ENCODE peak calls at places on chromosome 15, in six cellular contexts. G is pancreas, X is RWPE1, Q is right cardiac atrium, B is heart left ventricle, A is HCT116. F is an unnamed sample.

GRCh38 chr15:43958894-43959330 is 132.1 kb downstream of the WDR76 start:
- DNase-seq in G (no peak), X (peak), Q (no peak), B (no peak), A (peak), F (no peak)

GRCh38 chr15:34799149-34799824 is 3.9 kb upstream of the ACTC1 start:
- DNase-seq in G (peak), X (no peak), Q (peak), B (peak), A (no peak), F (peak)

GRCh38 chr15:85533949-85534543 is 153.6 kb downstream of the AKAP13 start:
- DNase-seq in G (no peak), X (no peak), Q (no peak), B (no peak), A (no peak), F (no peak)

GRCh38 chr15:79172032-79172481 is 81.5 kb upstream of the RASGRF1 start:
- DNase-seq in G (peak), X (no peak), Q (no peak), B (no peak), A (no peak), F (no peak)

GRCh38 chr15:45640610-45641009 is 5.8 kb downstream of the SQOR start:
- DNase-seq in G (no peak), X (peak), Q (no peak), B (no peak), A (peak), F (no peak)

GRCh38 chr15:68228971-68229385 is 550 bp downstream of the CLN6 start:
- DNase-seq in G (no peak), X (peak), Q (no peak), B (no peak), A (no peak), F (no peak)

GRCh38 chr15:40235201-40235890 is 3.5 kb upstream of the PAK6 start:
- DNase-seq in G (no peak), X (no peak), Q (no peak), B (no peak), A (no peak), F (no peak)

GRCh38 chr15:42274693-42274971 is 1.4 kb upstream of the TMEM87A start:
- DNase-seq in G (peak), X (no peak), Q (no peak), B (no peak), A (no peak), F (no peak)

GRCh38 chr15:95086543-95087252 is 855.3 kb downstream of the MCTP2 start:
- DNase-seq in G (no peak), X (peak), Q (no peak), B (no peak), A (peak), F (no peak)

GRCh38 chr15:96038650-96039049 is 291.9 kb upstream of the NR2F2 start:
- DNase-seq in G (no peak), X (no peak), Q (no peak), B (no peak), A (no peak), F (no peak)

GRCh38 chr15:94231728-94232086 is 346 bp downstream of the MCTP2 start:
- DNase-seq in G (no peak), X (peak), Q (no peak), B (peak), A (no peak), F (no peak)

GRCh38 chr15:45265506-45265905 is 13.5 kb downstream of the SLC28A2 start:
- DNase-seq in G (no peak), X (peak), Q (no peak), B (no peak), A (no peak), F (no peak)

GRCh38 chr15:29698030-29698701 is 124.1 kb downstream of the TJP1 start:
- DNase-seq in G (no peak), X (peak), Q (no peak), B (no peak), A (peak), F (no peak)

GRCh38 chr15:70538278-70538677 is 225.1 kb downstream of the UACA start:
- DNase-seq in G (no peak), X (no peak), Q (no peak), B (no peak), A (no peak), F (no peak)

GRCh38 chr15:80437492-80437891 is 33.3 kb downstream of the ARNT2 start:
- DNase-seq in G (no peak), X (no peak), Q (no peak), B (no peak), A (no peak), F (no peak)

GRCh38 chr15:98754283-98755022 is 106.1 kb downstream of the IGF1R start:
- DNase-seq in G (no peak), X (no peak), Q (no peak), B (no peak), A (no peak), F (no peak)

GRCh38 chr15:75727031-75727531 is 14.4 kb upstream of the CSPG4 start:
- DNase-seq in G (no peak), X (no peak), Q (no peak), B (no peak), A (no peak), F (no peak)

GRCh38 chr15:93981706-93982105 is 249.7 kb upstream of the MCTP2 start:
- DNase-seq in G (no peak), X (no peak), Q (no peak), B (no peak), A (no peak), F (no peak)

GRCh38 chr15:40002295-40002694 is 36.7 kb downstream of the SRP14 start:
- DNase-seq in G (no peak), X (peak), Q (no peak), B (no peak), A (no peak), F (no peak)

GRCh38 chr15:80401471-80401870 is 2.7 kb upstream of the ARNT2 start:
- DNase-seq in G (no peak), X (no peak), Q (no peak), B (no peak), A (no peak), F (no peak)

GRCh38 chr15:41908681-41909461 is 15.0 kb upstream of the SPTBN5 start:
- DNase-seq in G (no peak), X (no peak), Q (no peak), B (peak), A (no peak), F (no peak)

GRCh38 chr15:101444015-101444414 is 45.5 kb downstream of the PCSK6 start:
- DNase-seq in G (no peak), X (no peak), Q (peak), B (peak), A (no peak), F (peak)

GRCh38 chr15:79002631-79003030 is 57.8 kb upstream of the CTSH start:
- DNase-seq in G (no peak), X (no peak), Q (no peak), B (no peak), A (no peak), F (no peak)

GRCh38 chr15:65376767-65377104 is 1.1 kb downstream of the IGDCC3 start:
- DNase-seq in G (no peak), X (no peak), Q (no peak), B (no peak), A (no peak), F (no peak)

GRCh38 chr15:33425149-33425548 is 114.4 kb downstream of the RYR3 start:
- DNase-seq in G (no peak), X (peak), Q (peak), B (no peak), A (no peak), F (no peak)

GRCh38 chr15:59674501-59674900 is 14.6 kb downstream of the BNIP2 start:
- DNase-seq in G (no peak), X (no peak), Q (no peak), B (no peak), A (no peak), F (no peak)

DNA sequence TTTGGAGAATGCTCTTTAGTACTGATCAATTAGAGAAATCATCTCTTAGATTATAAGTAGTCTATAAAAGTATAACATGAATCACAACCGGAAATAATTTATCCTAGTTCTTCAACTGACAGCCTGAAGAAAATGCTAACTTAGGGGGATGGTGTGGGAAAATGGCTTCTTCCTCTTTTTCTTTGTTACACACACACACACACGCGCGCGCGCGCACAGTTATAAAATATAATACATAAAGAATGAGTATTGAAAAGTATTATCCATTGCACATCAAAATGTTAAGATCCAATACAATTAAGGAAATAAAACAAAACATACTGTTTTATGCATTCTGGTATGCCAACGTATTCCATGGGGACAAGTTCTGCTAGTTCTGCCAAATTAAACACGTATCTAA is 11.3 kb upstream of the GTF2A2 start:
- DNase-seq in G (no peak), X (no peak), Q (no peak), B (no peak), A (no peak), F (no peak)
- H3K27ac ChIP-seq in G (no peak), X (no peak), Q (no peak), B (no peak), A (no peak), F (no peak)

GRCh38 chr15:25852027-25852426 is 11.1 kb downstream of the ATP10A start:
- DNase-seq in G (no peak), X (no peak), Q (no peak), B (no peak), A (no peak), F (no peak)
- H3K27ac ChIP-seq in G (no peak), X (no peak), Q (no peak), B (no peak), A (no peak), F (no peak)

DNA sequence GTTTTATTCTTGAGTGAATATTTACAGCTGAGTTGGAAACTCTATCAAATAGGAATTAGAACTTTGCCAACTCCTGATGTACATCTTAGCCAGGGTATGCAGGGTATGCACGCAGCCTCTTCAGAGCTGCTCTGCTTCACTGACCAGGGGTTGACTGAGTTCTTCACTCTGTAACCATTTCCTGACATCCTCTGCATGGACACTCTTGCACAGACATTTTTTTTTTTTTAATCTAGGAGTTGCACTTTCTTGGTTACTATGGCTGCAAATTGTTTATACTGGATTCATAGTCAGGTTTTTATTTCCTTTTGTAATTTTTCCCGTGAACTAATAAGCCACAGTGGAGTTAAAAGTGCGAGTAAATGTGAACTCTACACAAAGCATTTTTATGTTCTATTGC is 53.8 kb downstream of the DUT start:
- DNase-seq in G (no peak), X (no peak), Q (no peak), B (no peak), A (no peak), F (no peak)
- H3K27ac ChIP-seq in G (no peak), X (no peak), Q (no peak), B (no peak), A (no peak), F (no peak)

DNA sequence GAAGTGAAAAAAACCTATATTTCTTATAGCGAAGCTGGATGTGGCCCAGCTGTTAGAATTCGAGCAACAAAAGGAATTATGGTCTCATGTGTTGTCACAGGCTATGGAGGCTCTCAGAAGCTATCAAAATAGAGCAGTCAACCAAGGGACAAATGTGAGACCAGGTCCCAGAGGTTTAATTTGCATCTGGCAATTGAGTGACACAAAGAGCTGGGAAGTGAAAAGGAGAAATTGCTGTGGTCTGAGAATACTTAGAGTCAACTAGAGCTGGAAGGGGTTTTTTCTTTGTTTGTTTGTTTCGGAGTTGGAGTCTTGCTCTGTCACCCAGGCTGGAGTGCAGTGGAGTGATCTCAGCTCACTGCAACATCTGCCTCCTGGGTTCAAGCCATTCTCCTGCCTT is 61.3 kb upstream of the SMAD3 start:
- DNase-seq in G (no peak), X (no peak), Q (no peak), B (no peak), A (no peak), F (no peak)
- H3K27ac ChIP-seq in G (no peak), X (no peak), Q (no peak), B (no peak), A (no peak), F (no peak)

GRCh38 chr15:91874992-91875651 is 21.6 kb downstream of the SLCO3A1 start:
- DNase-seq in G (no peak), X (no peak), Q (no peak), B (no peak), A (no peak), F (no peak)

GRCh38 chr15:91871138-91871537 is 17.6 kb downstream of the SLCO3A1 start:
- DNase-seq in G (no peak), X (no peak), Q (no peak), B (no peak), A (no peak), F (no peak)

GRCh38 chr15:91872356-91873132 is 19.0 kb downstream of the SLCO3A1 start:
- DNase-seq in G (no peak), X (no peak), Q (no peak), B (no peak), A (no peak), F (no peak)

GRCh38 chr15:91873133-91873526 is 19.6 kb downstream of the SLCO3A1 start:
- DNase-seq in G (no peak), X (no peak), Q (no peak), B (no peak), A (no peak), F (no peak)

GRCh38 chr15:91871797-91872196 is 18.3 kb downstream of the SLCO3A1 start:
- DNase-seq in G (no peak), X (no peak), Q (no peak), B (no peak), A (no peak), F (no peak)
- H3K27ac ChIP-seq in G (no peak), X (peak), Q (no peak), B (no peak), A (no peak), F (no peak)

GRCh38 chr15:77483426-77483825 is 62.7 kb downstream of the HMG20A start:
- DNase-seq in G (no peak), X (no peak), Q (no peak), B (no peak), A (no peak), F (no peak)

GRCh38 chr15:77479015-77479414 is 58.3 kb downstream of the HMG20A start:
- DNase-seq in G (no peak), X (no peak), Q (no peak), B (no peak), A (no peak), F (no peak)

GRCh38 chr15:77482570-77482969 is 61.9 kb downstream of the HMG20A start:
- DNase-seq in G (no peak), X (no peak), Q (no peak), B (no peak), A (no peak), F (no peak)

GRCh38 chr15:77480859-77481258 is 60.2 kb downstream of the HMG20A start:
- DNase-seq in G (no peak), X (no peak), Q (no peak), B (no peak), A (no peak), F (no peak)

DNA sequence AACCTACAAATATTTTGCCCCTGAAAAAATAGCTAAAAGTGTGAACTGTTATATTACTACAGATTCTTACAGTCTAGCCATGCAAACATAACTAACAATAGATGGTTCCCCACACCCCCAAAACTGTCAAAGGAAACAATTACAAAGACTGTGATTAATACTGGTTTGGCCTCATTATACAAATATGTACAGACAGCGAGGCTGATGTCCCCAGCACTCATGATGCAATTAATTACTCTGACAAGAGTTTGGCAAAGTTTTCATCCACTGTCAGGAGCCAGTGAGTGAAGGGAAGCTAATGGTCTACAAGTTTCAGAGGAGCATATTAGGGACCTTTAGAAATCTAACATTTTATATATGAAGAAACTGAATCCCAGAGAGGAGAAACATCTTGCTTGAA is 61.0 kb downstream of the HMG20A start:
- DNase-seq in G (no peak), X (no peak), Q (no peak), B (no peak), A (no peak), F (no peak)
- H3K27ac ChIP-seq in G (no peak), X (no peak), Q (no peak), B (peak), A (no peak), F (peak)

GRCh38 chr15:82833283-82833682 is 23.9 kb downstream of the WHAMM start:
- DNase-seq in G (no peak), X (no peak), Q (no peak), B (no peak), A (no peak), F (no peak)
- H3K27ac ChIP-seq in G (no peak), X (peak), Q (no peak), B (no peak), A (peak), F (no peak)